ENCODE peak calls at places on chromosomes 7 and 10, in eight cellular contexts. H, D, R, Q, A, P, Y and O are unnamed samples. For H3K9me3, the result is how much of the 10 kb centered on the place peaks cover.

GRCh38 chr7:56097700-56098099 is 4.9 kb upstream of the PHKG1 start:
- DNase-seq in P (peak), R (no peak), Q (no peak), H (peak), Y (no peak), D (no peak), A (no peak), O (no peak)

GRCh38 chr10:94299417-94299816 is 63.3 kb downstream of the NOC3L start:
- DNase-seq in H (no peak), Q (no peak), Y (no peak), A (no peak), P (no peak), R (no peak), D (no peak), O (no peak)

GRCh38 chr7:18384491-18385143 is 110.9 kb upstream of the HDAC9 start:
- DNase-seq in R (no peak), Q (no peak), H (no peak), Y (no peak), A (no peak), D (no peak), P (no peak), O (no peak)

GRCh38 chr7:150449206-150449956 is 1.0 kb upstream of the GIMAP8 start:
- DNase-seq in H (no peak), A (peak), R (no peak), Q (no peak), Y (no peak), D (no peak), P (no peak), O (no peak)

GRCh38 chr7:4100148-4100547 is 581.9 kb upstream of the FOXK1 start:
- DNase-seq in P (no peak), H (no peak), R (no peak), A (no peak), Y (no peak), Q (no peak), D (no peak), O (no peak)

GRCh38 chr10:17599089-17599488 is 18.1 kb downstream of the HACD1 start:
- DNase-seq in R (no peak), H (no peak), A (no peak), P (peak), D (no peak), Y (peak), Q (no peak), O (no peak)

GRCh38 chr7:11221931-11222330 is 248.3 kb downstream of the PHF14 start:
- DNase-seq in H (no peak), R (no peak), Q (no peak), Y (no peak), A (no peak), P (no peak), D (no peak), O (no peak)

GRCh38 chr7:95472521-95473160 is 13.1 kb upstream of the ASB4 start:
- DNase-seq in R (no peak), H (no peak), Y (no peak), A (no peak), D (no peak), Q (no peak), P (no peak), O (no peak)

GRCh38 chr7:24214670-24215069 is 69.3 kb upstream of the NPY start:
- DNase-seq in A (peak), Y (no peak), D (no peak), R (no peak), Q (no peak), P (no peak), H (no peak), O (no peak)

GRCh38 chr10:113020838-113021237 is 70.8 kb downstream of the TCF7L2 start:
- DNase-seq in Y (no peak), Q (no peak), R (no peak), D (peak), H (no peak), A (no peak), P (no peak), O (no peak)

GRCh38 chr7:16926283-16926682 is 44.5 kb upstream of the AGR3 start:
- DNase-seq in Q (no peak), A (no peak), P (peak), Y (no peak), R (no peak), D (no peak), H (no peak), O (no peak)

GRCh38 chr10:83274088-83274487 is 865.2 kb upstream of the GHITM start:
- DNase-seq in Y (no peak), R (no peak), H (no peak), A (no peak), D (no peak), P (no peak), Q (no peak), O (no peak)

GRCh38 chr7:70856889-70857511 is 274.9 kb upstream of the GALNT17 start:
- DNase-seq in P (peak), Q (peak), A (no peak), H (peak), R (peak), D (peak), Y (peak), O (peak)

GRCh38 chr7:138773817-138774216 is 24.0 kb upstream of the TMEM213 start:
- DNase-seq in R (no peak), Q (no peak), A (no peak), P (no peak), D (no peak), Y (no peak), H (no peak), O (peak)

GRCh38 chr7:98785929-98786571 is 83.8 kb downstream of the TMEM130 start:
- DNase-seq in A (no peak), R (no peak), P (no peak), Q (no peak), H (no peak), Y (no peak), D (no peak), O (no peak)

GRCh38 chr7:27132214-27132613 is 1.7 kb upstream of the HOXA4 start:
- DNase-seq in R (no peak), Q (no peak), H (no peak), D (no peak), P (no peak), Y (no peak), A (no peak), O (no peak)

GRCh38 chr10:9824546-9825164 is 1193.0 kb upstream of the CELF2 start:
- DNase-seq in Y (no peak), D (no peak), Q (no peak), A (no peak), H (no peak), R (no peak), P (no peak), O (no peak)

GRCh38 chr7:102197599-102197998 is 89.1 kb upstream of the SH2B2 start:
- DNase-seq in D (no peak), Y (no peak), R (no peak), P (no peak), H (no peak), A (no peak), Q (no peak), O (no peak)

GRCh38 chr10:97336942-97337719 is 2.6 kb upstream of the FRAT2 start:
- DNase-seq in H (no peak), A (no peak), D (no peak), R (no peak), Q (no peak), Y (no peak), P (no peak), O (peak)

GRCh38 chr10:90047243-90047729 is 345.9 kb downstream of the KIF20B start:
- DNase-seq in R (no peak), D (no peak), Y (no peak), P (no peak), H (no peak), Q (no peak), A (no peak), O (no peak)

GRCh38 chr7:72098812-72099211 is 313.3 kb downstream of the CALN1 start:
- DNase-seq in H (no peak), Y (no peak), R (no peak), A (no peak), P (no peak), D (no peak), Q (no peak), O (no peak)

GRCh38 chr7:68700414-68700813 is 897.9 kb upstream of the AUTS2 start:
- DNase-seq in Q (no peak), R (no peak), P (no peak), A (no peak), H (no peak), Y (no peak), D (no peak), O (no peak)

GRCh38 chr10:133515471-133515870 is 11.7 kb upstream of the CYP2E1 start:
- DNase-seq in A (no peak), Q (no peak), Y (no peak), P (no peak), H (no peak), D (no peak), R (no peak), O (no peak)

GRCh38 chr10:133511907-133512528 is 15.1 kb upstream of the CYP2E1 start:
- DNase-seq in A (no peak), D (no peak), R (no peak), H (no peak), Y (no peak), P (no peak), Q (no peak), O (no peak)

GRCh38 chr10:133509700-133510099 is 17.5 kb upstream of the CYP2E1 start:
- DNase-seq in Y (no peak), R (no peak), P (no peak), D (no peak), A (no peak), H (no peak), Q (no peak), O (no peak)

GRCh38 chr10:133516072-133516471 is 11.1 kb upstream of the CYP2E1 start:
- DNase-seq in A (no peak), D (no peak), H (no peak), P (no peak), Y (no peak), R (no peak), Q (no peak), O (no peak)

DNA sequence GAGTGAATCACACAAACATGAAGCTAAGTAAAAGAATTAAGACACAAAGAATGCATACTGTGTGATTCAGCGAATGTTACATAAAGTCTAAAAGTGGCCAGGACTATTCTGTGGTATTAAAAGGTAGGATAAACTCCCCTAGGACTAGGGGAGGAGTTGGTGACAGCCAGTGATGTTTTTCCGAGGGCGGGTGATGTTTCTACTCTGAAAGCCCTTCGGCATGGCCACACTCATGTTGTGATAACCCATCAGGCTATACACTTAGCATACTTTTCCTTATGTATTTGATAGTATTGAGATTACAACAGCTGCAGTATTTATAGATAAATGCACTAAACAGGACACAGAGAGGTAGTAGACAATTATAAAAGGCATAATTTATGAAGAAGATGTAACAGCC is 15.8 kb upstream of the CYP2E1 start:
- DNase-seq in P (no peak), Q (no peak), R (no peak), A (no peak), D (no peak), Y (no peak), H (no peak), O (no peak)
- H3K9me3 ChIP-seq in P (under half), Q (under half), R (under half), A (under half), D (under half), Y (under half), H (under half), O (under half)

GRCh38 chr7:136693166-136694119 is 175.0 kb upstream of the CHRM2 start:
- DNase-seq in Y (no peak), P (no peak), Q (no peak), H (no peak), A (no peak), R (no peak), D (no peak), O (no peak)

GRCh38 chr7:136698977-136699376 is 169.5 kb upstream of the CHRM2 start:
- DNase-seq in A (no peak), P (peak), Q (no peak), R (no peak), H (no peak), Y (no peak), D (no peak), O (no peak)

DNA sequence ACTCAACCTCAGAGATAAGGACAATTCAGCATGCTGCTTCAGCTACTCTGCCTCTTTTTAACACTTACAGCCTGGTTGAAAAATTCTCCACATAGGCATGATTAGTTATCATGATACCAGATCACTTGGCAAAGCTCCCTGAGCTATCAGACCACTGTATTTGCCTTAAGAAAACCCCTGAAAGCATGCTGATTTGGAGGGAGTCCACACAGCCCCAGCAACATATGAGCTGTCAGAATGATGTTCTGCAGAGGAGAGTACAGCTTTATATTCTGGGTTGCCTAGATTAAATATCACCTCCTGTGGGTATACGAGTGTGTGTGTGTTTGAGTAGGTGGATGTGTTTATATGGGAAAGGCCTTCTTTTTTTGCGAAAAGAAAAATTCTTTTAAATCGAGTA is 170.2 kb upstream of the CHRM2 start:
- DNase-seq in P (no peak), H (no peak), A (no peak), Q (no peak), D (no peak), Y (no peak), R (no peak), O (no peak)
- H3K9me3 ChIP-seq in P (under half), H (under half), A (under half), Q (under half), D (under half), Y (under half), R (under half), O (under half)

GRCh38 chr10:107614939-107615665 is 450.6 kb upstream of the SORCS1 start:
- DNase-seq in Y (no peak), D (no peak), H (no peak), Q (no peak), A (no peak), P (no peak), R (no peak), O (no peak)

GRCh38 chr10:107616031-107616430 is 451.5 kb upstream of the SORCS1 start:
- DNase-seq in P (no peak), A (no peak), H (no peak), D (no peak), Y (no peak), R (no peak), Q (no peak), O (no peak)

GRCh38 chr10:107619124-107619523 is 454.6 kb upstream of the SORCS1 start:
- DNase-seq in Y (no peak), A (no peak), P (no peak), H (no peak), Q (no peak), D (no peak), R (no peak), O (no peak)

GRCh38 chr10:107616463-107617131 is 452.1 kb upstream of the SORCS1 start:
- DNase-seq in R (no peak), D (no peak), H (no peak), A (no peak), Y (no peak), Q (no peak), P (no peak), O (no peak)

GRCh38 chr10:107618461-107619093 is 454.1 kb upstream of the SORCS1 start:
- DNase-seq in Q (no peak), D (no peak), P (no peak), R (no peak), H (no peak), Y (no peak), A (no peak), O (no peak)
- H3K9me3 ChIP-seq in Q (under half), D (under half), P (under half), R (under half), H (under half), Y (under half), A (under half), O (under half)

GRCh38 chr7:134044682-134045081 is 82.5 kb upstream of the LRGUK start:
- DNase-seq in D (no peak), Y (no peak), A (no peak), R (no peak), P (no peak), H (no peak), Q (no peak), O (no peak)
- H3K9me3 ChIP-seq in D (under half), Y (under half), A (under half), R (under half), P (under half), H (under half), Q (under half), O (under half)

GRCh38 chr7:142645777-142646176 is 103.5 kb upstream of the PRSS1 start:
- DNase-seq in H (no peak), Y (no peak), A (no peak), D (no peak), R (no peak), P (no peak), Q (no peak), O (no peak)
- H3K9me3 ChIP-seq in H (under half), Y (under half), A (under half), D (under half), R (under half), P (under half), Q (under half), O (under half)

GRCh38 chr10:124690971-124691370 is 53.2 kb downstream of the FAM53B start:
- DNase-seq in P (no peak), H (no peak), R (no peak), D (no peak), Y (no peak), Q (no peak), A (no peak), O (no peak)
- H3K9me3 ChIP-seq in P (under half), H (under half), R (under half), D (under half), Y (under half), Q (under half), A (under half), O (under half)

DNA sequence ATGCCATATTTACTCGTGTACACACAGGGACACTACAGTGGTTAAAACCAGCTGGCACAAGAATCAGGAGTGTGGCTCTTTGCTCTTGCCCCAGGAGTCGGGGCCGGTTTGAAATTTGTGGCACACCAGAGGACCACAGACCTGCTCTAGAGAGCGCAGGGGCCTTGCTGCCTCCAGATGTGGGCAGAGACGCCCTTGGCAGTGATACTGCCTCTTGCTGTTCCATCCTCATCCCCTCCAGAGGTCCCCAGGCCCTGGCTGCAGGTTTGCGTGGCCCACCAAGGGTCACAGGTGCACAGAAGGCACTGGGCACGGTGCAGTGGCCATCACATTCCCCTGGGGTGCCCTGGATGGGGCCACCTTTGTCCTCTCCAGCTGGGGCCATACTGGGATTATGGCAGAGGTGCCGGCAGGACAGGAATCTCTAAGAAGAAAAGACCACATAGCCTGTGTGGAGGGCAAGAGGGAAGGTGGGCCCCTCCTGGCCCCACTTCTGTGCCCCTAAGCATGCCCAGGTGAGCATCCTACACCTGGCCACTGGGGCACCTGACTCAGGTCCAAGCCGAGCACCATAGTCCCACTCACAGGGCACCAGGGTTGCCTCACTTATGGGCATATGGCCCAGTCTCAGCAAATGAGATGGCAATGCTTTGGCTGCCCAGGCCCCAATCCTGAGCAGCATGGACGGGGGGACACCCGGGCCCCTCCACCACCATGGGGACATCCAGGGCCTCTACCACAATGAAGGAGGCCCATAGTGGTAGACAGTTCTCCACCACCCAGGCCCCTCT is 45.6 kb downstream of the FOXL3 start:
- DNase-seq in H (no peak), Q (no peak), D (no peak), A (no peak), R (no peak), P (no peak), Y (no peak), O (peak)
- H3K9me3 ChIP-seq in H (under half), Q (under half), D (under half), A (under half), R (under half), P (under half), Y (under half), O (under half)